ENCODE peak calls at places on chromosomes 13 and 19, in five cellular contexts. A, O, U, D and X are unnamed samples.
A peak's percentile ranks its signal among the peaks of the same experiment; 100 is the strongest.

GRCh38 chr19:19943848-19944582 is 43.3 kb downstream of the ZNF93 start:
- DNase-seq in D (no peak), O (no peak), U (no peak), A (no peak), X (no peak)

GRCh38 chr13:47413112-47413511 is 516.3 kb upstream of the HTR2A start:
- DNase-seq in U (no peak), D (no peak), A (peak; percentile 74), O (no peak), X (peak; percentile 17)

GRCh38 chr13:90403330-90404082 is 944.0 kb upstream of the MIR17HG start:
- DNase-seq in O (no peak), D (no peak), A (no peak), U (no peak), X (no peak)

GRCh38 chr19:29532956-29533355 is 7.2 kb downstream of the VSTM2B start:
- DNase-seq in U (no peak), A (no peak), D (no peak), O (no peak), X (no peak)

GRCh38 chr19:18167975-18168645 is 5.5 kb upstream of the IFI30 start:
- DNase-seq in A (peak; percentile 66), D (peak; percentile 52), U (no peak), O (peak; percentile 67), X (no peak)

GRCh38 chr19:10565028-10565566 is 713 bp downstream of the KRI1 start:
- DNase-seq in A (peak; percentile 75), D (peak; percentile 49), U (no peak), O (peak; percentile 81), X (peak; percentile 32)

GRCh38 chr19:4164262-4164661 is 10.8 kb downstream of the CREB3L3 start:
- DNase-seq in D (no peak), A (no peak), O (no peak), U (no peak), X (no peak)

GRCh38 chr19:17075860-17076538 is 422 bp downstream of the MYO9B start:
- DNase-seq in A (peak; percentile 58), D (peak; percentile 31), U (peak; percentile 10), O (peak; percentile 56), X (peak; percentile 30)

GRCh38 chr13:82717249-82717648 is 1165.0 kb downstream of the SLITRK1 start:
- DNase-seq in D (peak; percentile 74), A (peak; percentile 74), U (peak; percentile 84), O (no peak), X (peak; percentile 63)

GRCh38 chr13:41178040-41178439 is 16.3 kb downstream of the KBTBD7 start:
- DNase-seq in U (peak; percentile 14), D (peak; percentile 76), O (no peak), A (no peak), X (peak; percentile 21)

GRCh38 chr13:102323012-102323411 is 78.8 kb downstream of the FGF14 start:
- DNase-seq in U (no peak), A (no peak), O (no peak), D (no peak), X (no peak)

GRCh38 chr19:4567584-4568071 is 8.1 kb upstream of the SEMA6B start:
- DNase-seq in D (peak; percentile 72), A (peak; percentile 62), O (peak; percentile 71), U (peak; percentile 28), X (peak; percentile 31)

GRCh38 chr19:556611-557382 is 12.9 kb downstream of the GZMM start:
- DNase-seq in D (no peak), U (no peak), A (no peak), O (no peak), X (no peak)

GRCh38 chr13:99980201-99981114 is 1.1 kb upstream of the ZIC2 start:
- DNase-seq in U (peak; percentile 25), D (peak; percentile 71), A (peak; percentile 82), O (peak; percentile 96), X (peak; percentile 88)

GRCh38 chr13:26999499-26999898 is 172.1 kb downstream of the USP12 start:
- DNase-seq in D (no peak), U (no peak), A (no peak), O (no peak), X (no peak)

GRCh38 chr13:114004416-114005205 is 30.7 kb upstream of the C13orf46 start:
- DNase-seq in A (no peak), O (no peak), D (peak; percentile 92), U (no peak), X (peak; percentile 78)
- H3K4me3 ChIP-seq in A (no peak overlapping the region), O (no peak overlapping the region), D (no peak overlapping the region), U (no peak overlapping the region), X (no peak overlapping the region)

DNA sequence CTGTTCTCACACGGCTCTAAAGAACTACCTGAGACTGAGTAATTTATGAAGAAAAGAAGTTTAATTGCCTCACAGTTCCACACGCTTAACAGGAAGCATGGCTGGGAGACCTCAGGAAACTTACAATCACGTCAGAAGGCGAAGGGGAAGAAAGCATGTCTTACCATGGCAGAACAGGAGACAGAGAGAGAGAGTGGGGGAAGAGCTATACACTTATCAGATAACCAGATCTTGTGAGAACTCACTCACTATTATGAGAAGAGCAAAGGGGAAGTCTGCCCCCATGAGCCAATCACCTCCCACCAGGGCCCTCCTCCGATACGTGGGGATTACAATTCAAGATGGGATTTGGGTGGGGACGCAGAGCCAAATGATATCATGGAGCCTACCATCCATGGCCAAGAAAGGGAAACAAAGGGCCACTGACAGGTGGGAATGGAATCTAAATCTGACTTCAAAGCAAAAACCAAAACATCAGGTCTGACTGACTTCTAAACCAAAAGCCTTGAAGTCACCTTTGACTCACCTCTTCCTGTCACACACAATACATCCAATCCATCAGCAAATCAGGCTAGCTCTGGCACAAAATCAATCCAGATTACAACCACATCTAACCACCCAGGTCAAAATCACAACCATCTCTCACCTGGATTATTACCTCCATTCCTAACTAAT is 189.7 kb downstream of the ENOX1 start:
- DNase-seq in U (peak; percentile 1), D (no peak), A (no peak), O (no peak), X (no peak)
- TF ChIP-seq CTCF in U (no peak), D (no peak), A (no peak), O (no peak), X (no peak)

DNA sequence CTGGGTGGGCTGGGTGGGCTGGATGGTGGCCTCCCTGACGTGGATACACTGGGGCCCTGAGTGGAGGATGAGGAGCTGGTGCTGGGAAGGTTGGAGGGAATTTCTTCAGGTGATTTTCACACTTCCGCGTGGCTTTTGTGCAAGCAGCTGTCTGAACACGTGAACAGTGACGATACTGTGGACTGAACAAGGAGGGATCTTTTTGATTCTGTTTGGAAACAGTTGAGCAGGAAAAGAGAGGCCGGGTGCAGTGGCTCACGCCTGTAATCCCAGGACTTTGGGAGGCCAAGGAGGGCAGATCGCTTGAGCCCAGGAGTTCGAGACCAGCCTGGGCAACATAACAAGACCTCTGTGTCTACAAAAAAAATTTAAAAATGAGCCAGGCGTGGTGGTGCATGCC is 9.1 kb upstream of the GTF2F1 start:
- DNase-seq in U (no peak), O (no peak), A (no peak), D (no peak), X (no peak)
- H3K4me3 ChIP-seq in U (no peak overlapping the region), O (no peak overlapping the region), A (no peak overlapping the region), D (no peak overlapping the region), X (no peak overlapping the region)

GRCh38 chr19:12141405-12141736 is 1.2 kb upstream of the ZNF20 start:
- DNase-seq in U (no peak), O (no peak), D (no peak), A (no peak), X (no peak)
- TF ChIP-seq CTCF in U (no peak), O (no peak), D (no peak), A (no peak), X (no peak)

DNA sequence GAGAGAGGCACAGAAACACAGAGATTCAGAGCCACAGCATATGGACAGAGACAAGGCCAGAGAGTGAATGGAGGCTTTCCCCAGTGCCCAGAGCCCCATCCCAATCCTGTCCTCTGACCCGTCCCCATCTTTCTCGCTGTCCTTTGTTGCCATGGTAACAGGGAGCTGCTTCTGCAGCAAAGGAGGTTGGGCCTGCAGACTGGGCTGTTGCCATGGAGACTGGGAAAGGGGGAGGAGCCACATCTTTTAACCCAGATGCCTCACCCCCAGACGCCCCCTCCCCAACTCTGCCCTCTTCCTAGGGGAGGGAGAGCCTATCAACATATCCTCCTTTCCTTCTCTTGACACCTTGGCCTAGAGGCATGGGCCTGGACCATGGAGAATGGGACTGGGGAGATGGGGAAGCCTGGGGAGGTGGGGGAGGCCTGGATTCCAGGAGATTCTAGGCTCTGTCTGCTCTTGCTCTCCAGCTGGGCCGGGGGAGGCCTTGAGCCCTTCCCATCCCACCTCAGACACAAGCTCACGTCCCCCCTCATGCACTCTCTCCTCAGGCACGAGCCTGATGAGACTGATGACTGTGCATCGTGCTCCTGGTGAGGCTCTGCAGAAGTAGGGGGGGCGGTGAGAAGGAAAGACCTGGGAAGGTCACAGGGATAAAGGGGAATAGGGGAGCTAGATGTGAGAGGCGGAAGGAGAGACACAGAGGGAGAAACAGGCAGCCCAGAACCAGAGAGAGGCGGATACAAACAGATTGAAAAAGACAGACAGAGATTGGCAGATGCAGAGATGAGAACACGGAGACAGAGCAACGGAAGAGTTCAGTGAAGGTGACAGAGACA is 2.1 kb upstream of the ATP1A3 start:
- DNase-seq in D (no peak), U (no peak), O (peak; percentile 92), A (no peak), X (no peak)
- H3K4me3 ChIP-seq in D (no peak overlapping the region), U (no peak overlapping the region), O (no peak overlapping the region), A (no peak overlapping the region), X (no peak overlapping the region)

GRCh38 chr13:109737606-109738005 is 48.8 kb downstream of the IRS2 start:
- DNase-seq in O (no peak), D (peak; percentile 25), A (peak; percentile 79), U (peak; percentile 76), X (peak; percentile 19)

GRCh38 chr13:109735567-109735966 is 50.8 kb downstream of the IRS2 start:
- DNase-seq in D (no peak), A (no peak), O (no peak), U (no peak), X (peak; percentile 5)

GRCh38 chr13:109738298-109738746 is 48.1 kb downstream of the IRS2 start:
- DNase-seq in U (peak; percentile 72), D (no peak), A (no peak), O (no peak), X (no peak)

GRCh38 chr13:109734002-109734785 is 52.2 kb downstream of the IRS2 start:
- DNase-seq in A (no peak), O (no peak), D (no peak), U (no peak), X (no peak)

DNA sequence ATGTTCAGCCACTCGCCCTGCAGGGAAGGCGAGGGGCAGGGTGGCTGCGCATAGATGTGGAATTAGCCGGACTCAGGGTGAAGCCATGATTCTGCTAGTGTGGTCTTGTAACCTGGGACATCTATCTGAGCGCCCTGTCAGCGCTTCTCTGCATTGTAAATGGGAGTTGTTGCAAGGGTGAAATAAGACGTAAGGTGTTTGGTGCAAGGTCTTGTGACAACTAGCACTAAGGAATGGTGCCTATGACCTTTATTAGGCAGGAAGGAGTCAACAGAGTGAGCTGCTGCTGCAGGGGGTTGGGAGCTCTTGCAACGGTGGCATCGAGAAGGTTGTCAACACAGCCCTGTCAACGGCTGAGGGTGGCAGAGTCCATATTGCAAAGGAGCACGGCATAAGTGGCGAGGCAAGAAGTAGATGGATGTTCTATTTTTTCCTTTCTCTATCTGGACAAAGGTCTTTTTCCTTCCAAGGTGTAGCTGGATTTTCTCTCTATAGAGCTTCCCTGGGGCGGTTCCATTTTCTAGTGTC is 49.3 kb downstream of the IRS2 start:
- DNase-seq in O (no peak), D (no peak), U (no peak), A (no peak), X (no peak)
- TF ChIP-seq CTCF in O (no peak), D (no peak), U (no peak), A (no peak), X (no peak)